ENCODE peak calls at places on chromosomes 2 and 18, in six cellular contexts. One of them, this sample, is unnamed.

GRCh38 chr18:49898421-49898820 is 85.1 kb upstream of the ACAA2 start:
- DNase-seq in heart right ventricle: no peak
- DNase-seq in colonic mucosa: peak
- DNase-seq in tibial artery: no peak
- DNase-seq in GM23248: peak
- DNase-seq in HCT116: peak
- DNase-seq in this sample: peak

GRCh38 chr18:8766576-8767253 is 61.4 kb downstream of the MTCL1 start:
- DNase-seq in heart right ventricle: no peak
- DNase-seq in colonic mucosa: no peak
- DNase-seq in tibial artery: no peak
- DNase-seq in GM23248: no peak
- DNase-seq in HCT116: no peak
- DNase-seq in this sample: no peak

GRCh38 chr2:85745619-85746018 is 8.2 kb upstream of the ATOH8 start:
- DNase-seq in heart right ventricle: no peak
- DNase-seq in colonic mucosa: no peak
- DNase-seq in tibial artery: no peak
- DNase-seq in GM23248: no peak
- DNase-seq in HCT116: no peak
- DNase-seq in this sample: no peak

GRCh38 chr2:200747668-200748618 is 63.8 kb upstream of the BZW1 start:
- DNase-seq in heart right ventricle: no peak
- DNase-seq in colonic mucosa: peak
- DNase-seq in tibial artery: no peak
- DNase-seq in GM23248: no peak
- DNase-seq in HCT116: no peak
- DNase-seq in this sample: no peak

GRCh38 chr2:205716126-205716525 is 33.8 kb downstream of the NRP2 start:
- DNase-seq in heart right ventricle: no peak
- DNase-seq in colonic mucosa: peak
- DNase-seq in tibial artery: no peak
- DNase-seq in GM23248: no peak
- DNase-seq in HCT116: peak
- DNase-seq in this sample: no peak

GRCh38 chr18:54277899-54278298 is 8.6 kb downstream of the POLI start:
- DNase-seq in heart right ventricle: no peak
- DNase-seq in colonic mucosa: no peak
- DNase-seq in tibial artery: no peak
- DNase-seq in GM23248: no peak
- DNase-seq in HCT116: no peak
- DNase-seq in this sample: no peak

GRCh38 chr18:38415811-38416210 is 850.2 kb upstream of the CELF4 start:
- DNase-seq in heart right ventricle: no peak
- DNase-seq in colonic mucosa: no peak
- DNase-seq in tibial artery: no peak
- DNase-seq in GM23248: no peak
- DNase-seq in HCT116: no peak
- DNase-seq in this sample: no peak

GRCh38 chr2:45008296-45009129 is 739 bp downstream of the SIX2 start:
- DNase-seq in heart right ventricle: peak
- DNase-seq in colonic mucosa: no peak
- DNase-seq in tibial artery: peak
- DNase-seq in GM23248: peak
- DNase-seq in HCT116: no peak
- DNase-seq in this sample: no peak

GRCh38 chr18:73564073-73564472 is 583.6 kb downstream of the FBXO15 start:
- DNase-seq in heart right ventricle: no peak
- DNase-seq in colonic mucosa: no peak
- DNase-seq in tibial artery: no peak
- DNase-seq in GM23248: peak
- DNase-seq in HCT116: no peak
- DNase-seq in this sample: no peak

GRCh38 chr18:3703732-3704176 is 253.8 kb downstream of the TGIF1 start:
- DNase-seq in heart right ventricle: peak
- DNase-seq in colonic mucosa: peak
- DNase-seq in tibial artery: peak
- DNase-seq in GM23248: peak
- DNase-seq in HCT116: peak
- DNase-seq in this sample: peak

GRCh38 chr2:205696541-205697441 is 14.5 kb downstream of the NRP2 start:
- DNase-seq in heart right ventricle: no peak
- DNase-seq in colonic mucosa: no peak
- DNase-seq in tibial artery: no peak
- DNase-seq in GM23248: no peak
- DNase-seq in HCT116: no peak
- DNase-seq in this sample: no peak

GRCh38 chr18:32317651-32318050 is 127.8 kb downstream of the MEP1B start:
- DNase-seq in heart right ventricle: no peak
- DNase-seq in colonic mucosa: no peak
- DNase-seq in tibial artery: no peak
- DNase-seq in GM23248: peak
- DNase-seq in HCT116: no peak
- DNase-seq in this sample: no peak

GRCh38 chr2:147081826-147082225 is 763.0 kb upstream of the ACVR2A start:
- DNase-seq in heart right ventricle: no peak
- DNase-seq in colonic mucosa: no peak
- DNase-seq in tibial artery: no peak
- DNase-seq in GM23248: no peak
- DNase-seq in HCT116: no peak
- DNase-seq in this sample: no peak

GRCh38 chr2:186575302-186575701 is 14.6 kb upstream of the ITGAV start:
- DNase-seq in heart right ventricle: no peak
- DNase-seq in colonic mucosa: peak
- DNase-seq in tibial artery: peak
- DNase-seq in GM23248: peak
- DNase-seq in HCT116: peak
- DNase-seq in this sample: no peak

GRCh38 chr2:221097568-221097915 is 474.6 kb downstream of the EPHA4 start:
- DNase-seq in heart right ventricle: no peak
- DNase-seq in colonic mucosa: no peak
- DNase-seq in tibial artery: no peak
- DNase-seq in GM23248: peak
- DNase-seq in HCT116: no peak
- DNase-seq in this sample: no peak

DNA sequence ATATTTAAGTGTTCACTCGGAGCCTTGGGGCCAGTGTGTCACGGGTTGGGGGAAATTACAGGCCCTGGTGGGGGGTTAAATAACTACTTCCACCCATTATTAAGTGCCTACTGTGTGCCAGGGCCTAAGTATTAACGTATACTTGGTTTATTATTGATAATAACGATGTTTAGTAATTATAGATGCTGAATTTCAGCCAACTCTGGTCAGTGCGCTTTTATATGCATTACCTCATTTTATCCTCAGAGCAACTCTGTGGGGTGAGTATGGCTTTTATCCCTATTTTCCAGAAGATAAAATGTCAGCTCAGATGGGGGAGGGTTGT is 848 bp upstream of the RAB11FIP5 start:
- DNase-seq in heart right ventricle: no peak
- DNase-seq in colonic mucosa: no peak
- DNase-seq in tibial artery: no peak
- DNase-seq in GM23248: no peak
- DNase-seq in HCT116: no peak
- DNase-seq in this sample: no peak
- H3K27ac ChIP-seq in heart right ventricle: peak
- H3K27ac ChIP-seq in colonic mucosa: peak
- H3K27ac ChIP-seq in tibial artery: peak
- H3K27ac ChIP-seq in GM23248: peak
- H3K27ac ChIP-seq in HCT116: peak
- H3K27ac ChIP-seq in this sample: no peak

GRCh38 chr2:9057939-9058761 is 54.7 kb upstream of the MBOAT2 start:
- DNase-seq in heart right ventricle: no peak
- DNase-seq in colonic mucosa: no peak
- DNase-seq in tibial artery: no peak
- DNase-seq in GM23248: peak
- DNase-seq in HCT116: peak
- DNase-seq in this sample: no peak

GRCh38 chr2:9053534-9053931 is 50.0 kb upstream of the MBOAT2 start:
- DNase-seq in heart right ventricle: no peak
- DNase-seq in colonic mucosa: no peak
- DNase-seq in tibial artery: no peak
- DNase-seq in GM23248: peak
- DNase-seq in HCT116: no peak
- DNase-seq in this sample: no peak

GRCh38 chr2:9050122-9050809 is 46.8 kb upstream of the MBOAT2 start:
- DNase-seq in heart right ventricle: no peak
- DNase-seq in colonic mucosa: no peak
- DNase-seq in tibial artery: no peak
- DNase-seq in GM23248: no peak
- DNase-seq in HCT116: no peak
- DNase-seq in this sample: no peak

GRCh38 chr2:9052821-9053533 is 49.5 kb upstream of the MBOAT2 start:
- DNase-seq in heart right ventricle: no peak
- DNase-seq in colonic mucosa: no peak
- DNase-seq in tibial artery: no peak
- DNase-seq in GM23248: no peak
- DNase-seq in HCT116: no peak
- DNase-seq in this sample: no peak

GRCh38 chr2:9055471-9055870 is 52.0 kb upstream of the MBOAT2 start:
- DNase-seq in heart right ventricle: no peak
- DNase-seq in colonic mucosa: no peak
- DNase-seq in tibial artery: no peak
- DNase-seq in GM23248: no peak
- DNase-seq in HCT116: no peak
- DNase-seq in this sample: no peak
- H3K4me3 ChIP-seq in heart right ventricle: no peak
- H3K4me3 ChIP-seq in colonic mucosa: no peak
- H3K4me3 ChIP-seq in tibial artery: no peak
- H3K4me3 ChIP-seq in GM23248: no peak
- H3K4me3 ChIP-seq in HCT116: no peak
- H3K4me3 ChIP-seq in this sample: no peak

GRCh38 chr2:3620834-3621233 is 25.9 kb downstream of the COLEC11 start:
- DNase-seq in heart right ventricle: no peak
- DNase-seq in colonic mucosa: no peak
- DNase-seq in tibial artery: no peak
- DNase-seq in GM23248: no peak
- DNase-seq in HCT116: no peak
- DNase-seq in this sample: no peak
- H3K27ac ChIP-seq in heart right ventricle: no peak
- H3K27ac ChIP-seq in colonic mucosa: no peak
- H3K27ac ChIP-seq in tibial artery: no peak
- H3K27ac ChIP-seq in GM23248: no peak
- H3K27ac ChIP-seq in HCT116: no peak
- H3K27ac ChIP-seq in this sample: no peak

GRCh38 chr18:77046409-77046808 is 86.2 kb downstream of the MBP start:
- DNase-seq in heart right ventricle: no peak
- DNase-seq in colonic mucosa: no peak
- DNase-seq in tibial artery: no peak
- DNase-seq in GM23248: no peak
- DNase-seq in HCT116: no peak
- DNase-seq in this sample: no peak

GRCh38 chr18:77044866-77045664 is 87.5 kb downstream of the MBP start:
- DNase-seq in heart right ventricle: no peak
- DNase-seq in colonic mucosa: no peak
- DNase-seq in tibial artery: no peak
- DNase-seq in GM23248: no peak
- DNase-seq in HCT116: no peak
- DNase-seq in this sample: no peak

GRCh38 chr18:77043541-77044280 is 88.9 kb downstream of the MBP start:
- DNase-seq in heart right ventricle: no peak
- DNase-seq in colonic mucosa: no peak
- DNase-seq in tibial artery: no peak
- DNase-seq in GM23248: no peak
- DNase-seq in HCT116: no peak
- DNase-seq in this sample: no peak

GRCh38 chr18:77046994-77047393 is 85.6 kb downstream of the MBP start:
- DNase-seq in heart right ventricle: no peak
- DNase-seq in colonic mucosa: no peak
- DNase-seq in tibial artery: no peak
- DNase-seq in GM23248: no peak
- DNase-seq in HCT116: no peak
- DNase-seq in this sample: no peak

DNA sequence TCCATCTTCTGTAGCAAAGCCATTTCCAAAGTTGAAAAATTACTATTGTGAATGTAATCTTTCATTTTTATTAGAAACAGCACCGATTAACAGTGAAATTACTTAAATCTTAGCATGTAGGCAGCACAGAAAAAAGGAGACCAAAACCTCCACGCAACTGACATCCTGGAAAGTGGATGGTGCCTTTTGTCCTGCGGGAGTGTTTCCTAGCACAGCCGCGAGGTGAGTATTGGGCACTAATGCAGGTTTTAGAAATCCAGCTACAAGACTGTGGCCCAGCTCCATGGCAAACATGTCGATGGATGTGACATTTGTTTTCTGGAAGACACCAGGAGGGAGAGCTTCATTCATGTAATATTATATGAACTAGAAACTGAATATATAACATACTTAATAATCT is 86.9 kb downstream of the MBP start:
- DNase-seq in heart right ventricle: no peak
- DNase-seq in colonic mucosa: no peak
- DNase-seq in tibial artery: no peak
- DNase-seq in GM23248: no peak
- DNase-seq in HCT116: no peak
- DNase-seq in this sample: no peak
- H3K4me3 ChIP-seq in heart right ventricle: no peak
- H3K4me3 ChIP-seq in colonic mucosa: no peak
- H3K4me3 ChIP-seq in tibial artery: no peak
- H3K4me3 ChIP-seq in GM23248: no peak
- H3K4me3 ChIP-seq in HCT116: no peak
- H3K4me3 ChIP-seq in this sample: no peak

GRCh38 chr2:64924178-64924934 is 64.8 kb upstream of the SLC1A4 start:
- DNase-seq in heart right ventricle: no peak
- DNase-seq in colonic mucosa: no peak
- DNase-seq in tibial artery: no peak
- DNase-seq in GM23248: no peak
- DNase-seq in HCT116: no peak
- DNase-seq in this sample: no peak
- H3K27ac ChIP-seq in heart right ventricle: no peak
- H3K27ac ChIP-seq in colonic mucosa: no peak
- H3K27ac ChIP-seq in tibial artery: no peak
- H3K27ac ChIP-seq in GM23248: no peak
- H3K27ac ChIP-seq in HCT116: no peak
- H3K27ac ChIP-seq in this sample: no peak

This sample was measured in iPS DF 6.9.